ENCODE peak calls at places on chromosomes 16 and 17, in seven cellular contexts. One of them, this sample, is unnamed.
A peak's percentile ranks its signal among the peaks of the same experiment; 100 is the strongest.

GRCh38 chr17:74712756-74713155 is at the start of gene CD300LF:
- DNase-seq in BJ: no peak
- DNase-seq in pancreas: no peak
- DNase-seq in body of pancreas: peak; percentile 51
- DNase-seq in astrocyte of the spinal cord: no peak
- DNase-seq in fibroblast of villous mesenchyme: no peak
- DNase-seq in cardiac fibroblast: no peak
- DNase-seq in this sample: no peak

GRCh38 chr17:41060052-41060604 is at the start of gene KRTAP2-3:
- DNase-seq in BJ: peak; percentile 89
- DNase-seq in pancreas: no peak
- DNase-seq in body of pancreas: no peak
- DNase-seq in astrocyte of the spinal cord: peak; percentile 90
- DNase-seq in fibroblast of villous mesenchyme: peak; percentile 73
- DNase-seq in cardiac fibroblast: peak; percentile 91
- DNase-seq in this sample: no peak

GRCh38 chr17:80671039-80671822 is 126.6 kb downstream of the RPTOR start:
- DNase-seq in BJ: no peak
- DNase-seq in pancreas: no peak
- DNase-seq in body of pancreas: no peak
- DNase-seq in astrocyte of the spinal cord: no peak
- DNase-seq in fibroblast of villous mesenchyme: no peak
- DNase-seq in cardiac fibroblast: no peak
- DNase-seq in this sample: peak; percentile 28

GRCh38 chr17:41914358-41914766 is 4.4 kb downstream of the ACLY start:
- DNase-seq in BJ: no peak
- DNase-seq in pancreas: no peak
- DNase-seq in body of pancreas: peak; percentile 28
- DNase-seq in astrocyte of the spinal cord: peak; percentile 30
- DNase-seq in fibroblast of villous mesenchyme: peak; percentile 83
- DNase-seq in cardiac fibroblast: peak; percentile 64
- DNase-seq in this sample: no peak

GRCh38 chr17:40343126-40344119 is 21.1 kb downstream of the GJD3 start:
- DNase-seq in BJ: no peak
- DNase-seq in pancreas: no peak
- DNase-seq in body of pancreas: no peak
- DNase-seq in astrocyte of the spinal cord: no peak
- DNase-seq in fibroblast of villous mesenchyme: no peak
- DNase-seq in cardiac fibroblast: no peak
- DNase-seq in this sample: no peak

GRCh38 chr16:5951486-5951885 is 853.9 kb upstream of the EEF2KMT start:
- DNase-seq in BJ: no peak
- DNase-seq in pancreas: no peak
- DNase-seq in body of pancreas: no peak
- DNase-seq in astrocyte of the spinal cord: no peak
- DNase-seq in fibroblast of villous mesenchyme: no peak
- DNase-seq in cardiac fibroblast: no peak
- DNase-seq in this sample: no peak

GRCh38 chr17:71163121-71163812 is 957.6 kb upstream of the SOX9 start:
- DNase-seq in BJ: no peak
- DNase-seq in pancreas: peak; percentile 82
- DNase-seq in body of pancreas: peak; percentile 93
- DNase-seq in astrocyte of the spinal cord: peak; percentile 72
- DNase-seq in fibroblast of villous mesenchyme: peak; percentile 49
- DNase-seq in cardiac fibroblast: no peak
- DNase-seq in this sample: peak; percentile 35

GRCh38 chr17:57342141-57342540 is 85.8 kb downstream of the MSI2 start:
- DNase-seq in BJ: no peak
- DNase-seq in pancreas: no peak
- DNase-seq in body of pancreas: no peak
- DNase-seq in astrocyte of the spinal cord: peak; percentile 30
- DNase-seq in fibroblast of villous mesenchyme: no peak
- DNase-seq in cardiac fibroblast: no peak
- DNase-seq in this sample: no peak

GRCh38 chr17:15361592-15361991 is 20.2 kb upstream of the TEKT3 start:
- DNase-seq in BJ: no peak
- DNase-seq in pancreas: no peak
- DNase-seq in body of pancreas: no peak
- DNase-seq in astrocyte of the spinal cord: no peak
- DNase-seq in fibroblast of villous mesenchyme: no peak
- DNase-seq in cardiac fibroblast: no peak
- DNase-seq in this sample: no peak

GRCh38 chr17:70956731-70957130 is 787.4 kb downstream of the KCNJ2 start:
- DNase-seq in BJ: no peak
- DNase-seq in pancreas: no peak
- DNase-seq in body of pancreas: no peak
- DNase-seq in astrocyte of the spinal cord: no peak
- DNase-seq in fibroblast of villous mesenchyme: no peak
- DNase-seq in cardiac fibroblast: peak; percentile 33
- DNase-seq in this sample: no peak

GRCh38 chr17:35871415-35871814 is 2.7 kb upstream of the HEATR9 start:
- DNase-seq in BJ: no peak
- DNase-seq in pancreas: no peak
- DNase-seq in body of pancreas: no peak
- DNase-seq in astrocyte of the spinal cord: no peak
- DNase-seq in fibroblast of villous mesenchyme: no peak
- DNase-seq in cardiac fibroblast: no peak
- DNase-seq in this sample: no peak

GRCh38 chr17:2421315-2422147 is 20.7 kb upstream of the MNT start:
- DNase-seq in BJ: no peak
- DNase-seq in pancreas: no peak
- DNase-seq in body of pancreas: peak; percentile 52
- DNase-seq in astrocyte of the spinal cord: no peak
- DNase-seq in fibroblast of villous mesenchyme: peak; percentile 49
- DNase-seq in cardiac fibroblast: no peak
- DNase-seq in this sample: no peak

GRCh38 chr16:87971933-87972332 is 20.7 kb downstream of the BANP start:
- DNase-seq in BJ: no peak
- DNase-seq in pancreas: no peak
- DNase-seq in body of pancreas: no peak
- DNase-seq in astrocyte of the spinal cord: no peak
- DNase-seq in fibroblast of villous mesenchyme: no peak
- DNase-seq in cardiac fibroblast: no peak
- DNase-seq in this sample: no peak

GRCh38 chr16:30652718-30653117 is 2.0 kb downstream of the PRR14 start:
- DNase-seq in BJ: no peak
- DNase-seq in pancreas: no peak
- DNase-seq in body of pancreas: no peak
- DNase-seq in astrocyte of the spinal cord: no peak
- DNase-seq in fibroblast of villous mesenchyme: no peak
- DNase-seq in cardiac fibroblast: no peak
- DNase-seq in this sample: no peak

GRCh38 chr16:30651124-30652004 is 604 bp downstream of the PRR14 start:
- DNase-seq in BJ: no peak
- DNase-seq in pancreas: peak; percentile 65
- DNase-seq in body of pancreas: peak; percentile 69
- DNase-seq in astrocyte of the spinal cord: peak; percentile 59
- DNase-seq in fibroblast of villous mesenchyme: peak; percentile 53
- DNase-seq in cardiac fibroblast: peak; percentile 67
- DNase-seq in this sample: no peak

GRCh38 chr16:30649725-30650368 is 913 bp upstream of the PRR14 start:
- DNase-seq in BJ: no peak
- DNase-seq in pancreas: no peak
- DNase-seq in body of pancreas: no peak
- DNase-seq in astrocyte of the spinal cord: peak; percentile 5
- DNase-seq in fibroblast of villous mesenchyme: no peak
- DNase-seq in cardiac fibroblast: no peak
- DNase-seq in this sample: no peak

GRCh38 chr16:30652005-30652296 is 1.2 kb downstream of the PRR14 start:
- DNase-seq in BJ: no peak
- DNase-seq in pancreas: no peak
- DNase-seq in body of pancreas: no peak
- DNase-seq in astrocyte of the spinal cord: no peak
- DNase-seq in fibroblast of villous mesenchyme: no peak
- DNase-seq in cardiac fibroblast: no peak
- DNase-seq in this sample: no peak

GRCh38 chr16:30650369-30651123 is at the start of gene PRR14:
- DNase-seq in BJ: peak; percentile 97
- DNase-seq in pancreas: peak; percentile 99
- DNase-seq in body of pancreas: peak; percentile 100
- DNase-seq in astrocyte of the spinal cord: peak; percentile 100
- DNase-seq in fibroblast of villous mesenchyme: peak; percentile 100
- DNase-seq in cardiac fibroblast: peak; percentile 100
- DNase-seq in this sample: peak; percentile 97
- TF ChIP-seq CTCF in BJ: no peak
- TF ChIP-seq CTCF in pancreas: peak; percentile 43
- TF ChIP-seq CTCF in body of pancreas: peak; percentile 64
- TF ChIP-seq CTCF in astrocyte of the spinal cord: peak; percentile 2
- TF ChIP-seq CTCF in fibroblast of villous mesenchyme: peak; percentile 4
- TF ChIP-seq CTCF in cardiac fibroblast: peak; percentile 22
- TF ChIP-seq CTCF in this sample: no peak

GRCh38 chr16:30473231-30474061 is 904 bp downstream of the ITGAL start:
- DNase-seq in BJ: no peak
- DNase-seq in pancreas: no peak
- DNase-seq in body of pancreas: peak; percentile 22
- DNase-seq in astrocyte of the spinal cord: no peak
- DNase-seq in fibroblast of villous mesenchyme: no peak
- DNase-seq in cardiac fibroblast: no peak
- DNase-seq in this sample: no peak
- H3K4me3 ChIP-seq in BJ: no peak overlapping the region
- H3K4me3 ChIP-seq in pancreas: peak overlapping the region; percentile 20
- H3K4me3 ChIP-seq in body of pancreas: no peak overlapping the region
- H3K4me3 ChIP-seq in astrocyte of the spinal cord: no peak overlapping the region
- H3K4me3 ChIP-seq in fibroblast of villous mesenchyme: no peak overlapping the region
- H3K4me3 ChIP-seq in cardiac fibroblast: no peak overlapping the region
- H3K4me3 ChIP-seq in this sample: no peak overlapping the region

GRCh38 chr16:4800290-4801041 is 2.0 kb downstream of the ROGDI start:
- DNase-seq in BJ: no peak
- DNase-seq in pancreas: peak; percentile 85
- DNase-seq in body of pancreas: peak; percentile 84
- DNase-seq in astrocyte of the spinal cord: no peak
- DNase-seq in fibroblast of villous mesenchyme: no peak
- DNase-seq in cardiac fibroblast: no peak
- DNase-seq in this sample: peak; percentile 64
- TF ChIP-seq CTCF in BJ: no peak
- TF ChIP-seq CTCF in pancreas: no peak
- TF ChIP-seq CTCF in body of pancreas: no peak
- TF ChIP-seq CTCF in astrocyte of the spinal cord: no peak
- TF ChIP-seq CTCF in fibroblast of villous mesenchyme: no peak
- TF ChIP-seq CTCF in cardiac fibroblast: no peak
- TF ChIP-seq CTCF in this sample: no peak

DNA sequence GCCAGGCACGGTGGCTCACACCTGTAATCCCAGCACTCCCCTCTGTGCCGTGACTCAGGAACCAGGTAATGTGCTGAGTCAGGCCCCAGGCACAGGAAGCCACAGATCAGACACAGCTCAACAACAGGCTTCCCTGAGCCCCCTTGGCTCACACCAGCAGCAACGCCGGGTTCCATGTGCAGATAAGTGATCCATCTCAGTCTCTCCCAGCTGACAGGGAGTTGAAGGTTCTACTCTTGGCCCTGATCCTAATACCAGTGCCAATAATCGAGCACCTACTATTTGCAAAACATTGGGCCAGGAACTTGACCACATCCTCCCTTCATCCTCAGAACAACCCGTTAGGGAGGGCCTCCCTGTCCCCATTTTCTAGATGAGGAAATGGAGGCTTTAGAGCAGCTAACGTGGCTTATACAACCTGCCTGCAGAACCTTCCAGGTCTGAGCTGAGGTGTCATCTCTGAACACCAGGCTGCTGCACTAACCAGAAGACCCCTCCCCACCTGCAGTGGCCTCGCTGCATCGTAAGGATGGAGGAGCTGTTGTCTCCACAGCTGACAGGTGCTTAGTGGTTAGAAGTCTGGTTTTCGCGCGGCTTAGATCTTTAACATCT is 64.8 kb upstream of the AMZ2 start:
- DNase-seq in BJ: no peak
- DNase-seq in pancreas: no peak
- DNase-seq in body of pancreas: no peak
- DNase-seq in astrocyte of the spinal cord: no peak
- DNase-seq in fibroblast of villous mesenchyme: no peak
- DNase-seq in cardiac fibroblast: no peak
- DNase-seq in this sample: no peak
- H3K4me3 ChIP-seq in BJ: no peak overlapping the region
- H3K4me3 ChIP-seq in pancreas: no peak overlapping the region
- H3K4me3 ChIP-seq in body of pancreas: no peak overlapping the region
- H3K4me3 ChIP-seq in astrocyte of the spinal cord: no peak overlapping the region
- H3K4me3 ChIP-seq in fibroblast of villous mesenchyme: no peak overlapping the region
- H3K4me3 ChIP-seq in cardiac fibroblast: no peak overlapping the region
- H3K4me3 ChIP-seq in this sample: no peak overlapping the region

DNA sequence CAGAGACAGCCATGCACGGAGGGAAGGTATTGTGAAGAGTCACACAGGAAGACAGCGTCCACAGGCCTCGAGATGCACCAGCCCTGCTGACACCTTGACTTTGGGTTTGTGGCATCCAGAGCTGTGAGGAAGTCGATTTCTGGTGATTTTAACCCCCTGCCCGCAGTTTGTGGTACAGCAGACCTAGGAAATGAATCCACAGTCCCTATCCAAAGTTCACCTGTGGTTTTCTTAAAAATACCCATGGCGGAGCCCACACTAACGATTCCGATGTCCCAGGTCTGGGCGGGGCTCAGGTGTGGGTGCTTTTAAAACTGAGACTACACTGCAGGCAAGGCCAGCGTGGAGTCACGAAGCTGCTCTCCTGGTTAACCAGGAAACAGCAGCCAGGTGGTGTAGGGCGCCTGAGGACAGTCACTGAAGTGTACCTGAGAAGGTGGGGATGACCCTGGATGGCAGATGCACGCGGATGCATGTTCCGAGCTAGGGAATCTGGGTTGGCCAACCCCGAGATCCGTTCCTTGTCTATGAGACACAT is 14.4 kb upstream of the MEAK7 start:
- DNase-seq in BJ: no peak
- DNase-seq in pancreas: no peak
- DNase-seq in body of pancreas: no peak
- DNase-seq in astrocyte of the spinal cord: no peak
- DNase-seq in fibroblast of villous mesenchyme: no peak
- DNase-seq in cardiac fibroblast: no peak
- DNase-seq in this sample: no peak
- TF ChIP-seq CTCF in BJ: no peak
- TF ChIP-seq CTCF in pancreas: no peak
- TF ChIP-seq CTCF in body of pancreas: no peak
- TF ChIP-seq CTCF in astrocyte of the spinal cord: no peak
- TF ChIP-seq CTCF in fibroblast of villous mesenchyme: no peak
- TF ChIP-seq CTCF in cardiac fibroblast: no peak
- TF ChIP-seq CTCF in this sample: no peak

GRCh38 chr16:85005278-85006069 is 5.9 kb downstream of the ZDHHC7 start:
- DNase-seq in BJ: no peak
- DNase-seq in pancreas: no peak
- DNase-seq in body of pancreas: no peak
- DNase-seq in astrocyte of the spinal cord: peak; percentile 46
- DNase-seq in fibroblast of villous mesenchyme: peak; percentile 87
- DNase-seq in cardiac fibroblast: peak; percentile 43
- DNase-seq in this sample: no peak
- H3K4me3 ChIP-seq in BJ: no peak overlapping the region
- H3K4me3 ChIP-seq in pancreas: no peak overlapping the region
- H3K4me3 ChIP-seq in body of pancreas: no peak overlapping the region
- H3K4me3 ChIP-seq in astrocyte of the spinal cord: no peak overlapping the region
- H3K4me3 ChIP-seq in fibroblast of villous mesenchyme: no peak overlapping the region
- H3K4me3 ChIP-seq in cardiac fibroblast: no peak overlapping the region
- H3K4me3 ChIP-seq in this sample: no peak overlapping the region

GRCh38 chr17:50507871-50508572 is at the start of gene MYCBPAP:
- DNase-seq in BJ: no peak
- DNase-seq in pancreas: peak; percentile 72
- DNase-seq in body of pancreas: peak; percentile 79
- DNase-seq in astrocyte of the spinal cord: peak; percentile 73
- DNase-seq in fibroblast of villous mesenchyme: peak; percentile 80
- DNase-seq in cardiac fibroblast: peak; percentile 77
- DNase-seq in this sample: no peak
- TF ChIP-seq CTCF in BJ: peak; percentile 33
- TF ChIP-seq CTCF in pancreas: no peak
- TF ChIP-seq CTCF in body of pancreas: peak; percentile 27
- TF ChIP-seq CTCF in astrocyte of the spinal cord: peak; percentile 5
- TF ChIP-seq CTCF in fibroblast of villous mesenchyme: no peak
- TF ChIP-seq CTCF in cardiac fibroblast: no peak
- TF ChIP-seq CTCF in this sample: peak; percentile 5

This sample was measured in LNCaP clone FGC.